ENCODE peak calls at places on chromosomes 13 and 19, in seven cellular contexts. U is lower leg skin, G is T-helper 9 cell, P is spleen, L is brain microvascular endothelial cell, Y is SK-MEL-5, Z is GDM1. V is an unnamed sample.

GRCh38 chr13:36912983-36913382 is 7.1 kb downstream of the SMAD9 start:
- DNase-seq in U (no peak), Y (no peak), G (no peak), L (no peak), Z (no peak), P (no peak), V (no peak)

GRCh38 chr13:95185311-95185710 is 115.9 kb downstream of the ABCC4 start:
- DNase-seq in U (no peak), G (no peak), L (no peak), Y (no peak), P (no peak), Z (no peak), V (no peak)

GRCh38 chr19:5114713-5115112 is 145.8 kb downstream of the KDM4B start:
- DNase-seq in U (no peak), P (no peak), G (no peak), Y (no peak), Z (no peak), L (no peak), V (no peak)

GRCh38 chr13:112616586-112617381 is 28.8 kb upstream of the TUBGCP3 start:
- DNase-seq in U (no peak), G (no peak), Y (peak), L (peak), P (peak), Z (peak), V (no peak)

GRCh38 chr19:7947939-7948338 is 4.5 kb upstream of the TIMM44 start:
- DNase-seq in Y (no peak), P (no peak), G (no peak), L (no peak), Z (no peak), U (no peak), V (no peak)

GRCh38 chr19:52007436-52007804 is 591 bp downstream of the ZNF615 start:
- DNase-seq in Y (no peak), Z (no peak), P (no peak), L (no peak), G (no peak), U (no peak), V (no peak)

GRCh38 chr13:47334173-47334572 is 437.3 kb upstream of the HTR2A start:
- DNase-seq in Z (no peak), U (peak), Y (no peak), L (peak), P (no peak), G (no peak), V (no peak)

GRCh38 chr19:498591-498950 is 2.3 kb downstream of the MADCAM1 start:
- DNase-seq in P (no peak), U (no peak), Y (no peak), G (no peak), Z (no peak), L (no peak), V (no peak)

GRCh38 chr19:37304190-37304883 is 66.6 kb upstream of the ZNF527 start:
- DNase-seq in Z (no peak), G (no peak), Y (no peak), L (no peak), U (no peak), P (peak), V (no peak)

V was measured in T follicular helper cell.